ENCODE peak calls at places on chromosome 22, in four cellular contexts. A is cardiac septum, U is neuronal stem cell, H is GM04503. J is an unnamed sample.

GRCh38 chr22:32864041-32864440 is 62.5 kb downstream of the TIMP3 start:
- DNase-seq in A (no peak), U (no peak), H (no peak), J (no peak)

GRCh38 chr22:42296381-42296853 is 26.0 kb upstream of the TCF20 start:
- DNase-seq in A (peak), U (no peak), H (no peak), J (peak)

GRCh38 chr22:39473856-39474255 is 17.0 kb downstream of the MGAT3 start:
- DNase-seq in A (no peak), U (no peak), H (no peak), J (no peak)

GRCh38 chr22:44992166-44992565 is 17.6 kb downstream of the PHF21B start:
- DNase-seq in A (no peak), U (no peak), H (no peak), J (no peak)

GRCh38 chr22:49760630-49761571 is 66.8 kb downstream of the BRD1 start:
- DNase-seq in A (no peak), U (no peak), H (no peak), J (peak)

GRCh38 chr22:47121791-47122190 is 359.3 kb downstream of the TBC1D22A start:
- DNase-seq in A (peak), U (no peak), H (no peak), J (no peak)

GRCh38 chr22:35425971-35426800 is 26.2 kb downstream of the MCM5 start:
- DNase-seq in A (no peak), U (no peak), H (no peak), J (no peak)

GRCh38 chr22:32644252-32645100 is 157.0 kb upstream of the TIMP3 start:
- DNase-seq in A (no peak), U (no peak), H (no peak), J (no peak)

GRCh38 chr22:22849640-22850610 is 37.7 kb upstream of the IGLL5 start:
- DNase-seq in A (no peak), U (no peak), H (no peak), J (no peak)

GRCh38 chr22:18068381-18068988 is 9.3 kb upstream of the PEX26 start:
- DNase-seq in A (no peak), U (no peak), H (peak), J (no peak)

GRCh38 chr22:19668748-19669147 is 45.6 kb upstream of the SEPTIN5 start:
- DNase-seq in A (no peak), U (no peak), H (no peak), J (no peak)

GRCh38 chr22:30894371-30894740 is 74.2 kb downstream of the MORC2 start:
- DNase-seq in A (no peak), U (no peak), H (no peak), J (no peak)

GRCh38 chr22:30250713-30251267 is 4.2 kb upstream of the LIF start:
- DNase-seq in A (no peak), U (no peak), H (no peak), J (no peak)